ENCODE peak calls at places on chromosomes 2 and 18, in four cellular contexts. One of them, this sample, is unnamed.

GRCh38 chr2:208638059-208638458 is 231.5 kb downstream of the PTH2R start:
- DNase-seq in T-helper 2 cell: no peak
- DNase-seq in activated naive CD8-positive, alpha-beta T cell treated with anti-CD3 and anti-CD28 coated beads, Interleukin-2, amount 10 ng/mL, durations not matched to agents 7 days and 5 days: no peak
- DNase-seq in GF-D8: no peak
- DNase-seq in this sample: no peak

GRCh38 chr2:95384854-95385569 is 17.5 kb upstream of the FAHD2A start:
- DNase-seq in GF-D8: no peak
- DNase-seq in activated naive CD8-positive, alpha-beta T cell treated with anti-CD3 and anti-CD28 coated beads, Interleukin-2, amount 10 ng/mL, durations not matched to agents 7 days and 5 days: no peak
- DNase-seq in T-helper 2 cell: no peak
- DNase-seq in this sample: no peak

GRCh38 chr18:50293039-50293438 is 5.5 kb upstream of the CXXC1 start:
- DNase-seq in GF-D8: no peak
- DNase-seq in T-helper 2 cell: no peak
- DNase-seq in activated naive CD8-positive, alpha-beta T cell treated with anti-CD3 and anti-CD28 coated beads, Interleukin-2, amount 10 ng/mL, durations not matched to agents 7 days and 5 days: no peak
- DNase-seq in this sample: no peak

GRCh38 chr18:40866013-40866644 is 1088.9 kb upstream of the PIK3C3 start:
- DNase-seq in T-helper 2 cell: no peak
- DNase-seq in GF-D8: no peak
- DNase-seq in activated naive CD8-positive, alpha-beta T cell treated with anti-CD3 and anti-CD28 coated beads, Interleukin-2, amount 10 ng/mL, durations not matched to agents 7 days and 5 days: no peak
- DNase-seq in this sample: no peak

GRCh38 chr2:146540271-146540932 is 1304.4 kb upstream of the ACVR2A start:
- DNase-seq in activated naive CD8-positive, alpha-beta T cell treated with anti-CD3 and anti-CD28 coated beads, Interleukin-2, amount 10 ng/mL, durations not matched to agents 7 days and 5 days: no peak
- DNase-seq in GF-D8: no peak
- DNase-seq in T-helper 2 cell: no peak
- DNase-seq in this sample: no peak

GRCh38 chr2:235467586-235467985 is 26.3 kb upstream of the AGAP1 start:
- DNase-seq in activated naive CD8-positive, alpha-beta T cell treated with anti-CD3 and anti-CD28 coated beads, Interleukin-2, amount 10 ng/mL, durations not matched to agents 7 days and 5 days: no peak
- DNase-seq in T-helper 2 cell: no peak
- DNase-seq in GF-D8: no peak
- DNase-seq in this sample: no peak

GRCh38 chr18:3425450-3425849 is 24.5 kb upstream of the TGIF1 start:
- DNase-seq in GF-D8: no peak
- DNase-seq in activated naive CD8-positive, alpha-beta T cell treated with anti-CD3 and anti-CD28 coated beads, Interleukin-2, amount 10 ng/mL, durations not matched to agents 7 days and 5 days: no peak
- DNase-seq in T-helper 2 cell: no peak
- DNase-seq in this sample: no peak

GRCh38 chr18:30658306-30658705 is 384.2 kb downstream of the DSC3 start:
- DNase-seq in T-helper 2 cell: no peak
- DNase-seq in activated naive CD8-positive, alpha-beta T cell treated with anti-CD3 and anti-CD28 coated beads, Interleukin-2, amount 10 ng/mL, durations not matched to agents 7 days and 5 days: no peak
- DNase-seq in GF-D8: no peak
- DNase-seq in this sample: no peak

GRCh38 chr2:75465317-75465998 is 95.3 kb downstream of the EVA1A start:
- DNase-seq in activated naive CD8-positive, alpha-beta T cell treated with anti-CD3 and anti-CD28 coated beads, Interleukin-2, amount 10 ng/mL, durations not matched to agents 7 days and 5 days: no peak
- DNase-seq in GF-D8: no peak
- DNase-seq in T-helper 2 cell: no peak
- DNase-seq in this sample: no peak

GRCh38 chr2:112814278-112814677 is 22.3 kb downstream of the IL1B start:
- DNase-seq in activated naive CD8-positive, alpha-beta T cell treated with anti-CD3 and anti-CD28 coated beads, Interleukin-2, amount 10 ng/mL, durations not matched to agents 7 days and 5 days: no peak
- DNase-seq in T-helper 2 cell: no peak
- DNase-seq in GF-D8: no peak
- DNase-seq in this sample: no peak

GRCh38 chr2:96985181-96985580 is 1.2 kb downstream of the FAM178B start:
- DNase-seq in T-helper 2 cell: no peak
- DNase-seq in activated naive CD8-positive, alpha-beta T cell treated with anti-CD3 and anti-CD28 coated beads, Interleukin-2, amount 10 ng/mL, durations not matched to agents 7 days and 5 days: no peak
- DNase-seq in GF-D8: no peak
- DNase-seq in this sample: no peak

GRCh38 chr2:149002891-149003740 is 35.4 kb upstream of the LYPD6B start:
- DNase-seq in T-helper 2 cell: no peak
- DNase-seq in activated naive CD8-positive, alpha-beta T cell treated with anti-CD3 and anti-CD28 coated beads, Interleukin-2, amount 10 ng/mL, durations not matched to agents 7 days and 5 days: no peak
- DNase-seq in GF-D8: no peak
- DNase-seq in this sample: no peak

GRCh38 chr2:58448065-58448507 is 207.0 kb upstream of the FANCL start:
- DNase-seq in GF-D8: peak
- DNase-seq in T-helper 2 cell: peak
- DNase-seq in activated naive CD8-positive, alpha-beta T cell treated with anti-CD3 and anti-CD28 coated beads, Interleukin-2, amount 10 ng/mL, durations not matched to agents 7 days and 5 days: peak
- DNase-seq in this sample: peak

GRCh38 chr18:34158881-34159690 is 65.6 kb downstream of the NOL4 start:
- DNase-seq in activated naive CD8-positive, alpha-beta T cell treated with anti-CD3 and anti-CD28 coated beads, Interleukin-2, amount 10 ng/mL, durations not matched to agents 7 days and 5 days: peak
- DNase-seq in T-helper 2 cell: no peak
- DNase-seq in GF-D8: no peak
- DNase-seq in this sample: no peak